ENCODE peak calls at places on chromosomes 13 and 19, in nine cellular contexts. K is activated CD8-positive, alpha-beta memory T cell treated with anti-CD3 and anti-CD28 coated beads for 1 hour; Q is stimulated activated CD4-positive, alpha-beta T cell treated with anti-CD3 and anti-CD28 coated beads, Interleukin-4, amount 100 ng/mL, for 1 hour; I is activated naive CD4-positive, alpha-beta T cell treated with anti-CD3 and anti-CD28 coated beads for 36 hours; Z is nucleus accumbens; S is amniotic stem cell; U is hepatic stellate cell; G is astrocyte of the hippocampus; J is neuronal stem cell. L is an unnamed sample.
A peak's percentile ranks its signal among the peaks of the same experiment; 100 is the strongest.

GRCh38 chr13:53276265-53276664 is 247.7 kb downstream of the OLFM4 start:
- DNase-seq in K (no peak), Q (no peak), I (no peak), Z (no peak), S (no peak), U (no peak), G (no peak), J (peak; percentile 8), L (no peak)

GRCh38 chr13:41981961-41982723 is 21.2 kb upstream of the VWA8 start:
- DNase-seq in K (no peak), Q (no peak), I (no peak), Z (no peak), S (no peak), U (no peak), G (no peak), J (no peak), L (no peak)

GRCh38 chr13:39590466-39591036 is 12.4 kb downstream of the LHFPL6 start:
- DNase-seq in K (no peak), Q (no peak), I (no peak), Z (no peak), S (no peak), U (no peak), G (no peak), J (no peak), L (no peak)

GRCh38 chr13:83691966-83692365 is 190.3 kb downstream of the SLITRK1 start:
- DNase-seq in K (no peak), Q (no peak), I (no peak), Z (no peak), S (no peak), U (no peak), G (peak; percentile 10), J (no peak), L (no peak)

GRCh38 chr13:42720116-42720857 is 61.1 kb upstream of the FAM216B start:
- DNase-seq in K (no peak), Q (peak; percentile 3), I (peak; percentile 23), Z (no peak), S (peak; percentile 91), U (no peak), G (peak; percentile 75), J (no peak), L (peak; percentile 2)

GRCh38 chr13:98482476-98483444 is 94.1 kb downstream of the STK24 start:
- DNase-seq in K (no peak), Q (no peak), I (no peak), Z (peak; percentile 29), S (no peak), U (peak; percentile 78), G (peak; percentile 74), J (no peak), L (peak; percentile 63)

GRCh38 chr19:8638078-8638619 is 7.7 kb downstream of the NFILZ start:
- DNase-seq in K (no peak), Q (no peak), I (peak; percentile 19), Z (no peak), S (no peak), U (no peak), G (peak; percentile 95), J (no peak), L (no peak)

GRCh38 chr13:27789495-27790303 is 2.6 kb upstream of the GSX1 start:
- DNase-seq in K (no peak), Q (no peak), I (no peak), Z (no peak), S (no peak), U (no peak), G (no peak), J (no peak), L (no peak)

GRCh38 chr19:12788682-12789097 is 2.6 kb upstream of the JUNB start:
- DNase-seq in K (no peak), Q (peak; percentile 52), I (peak; percentile 69), Z (peak; percentile 52), S (no peak), U (peak; percentile 75), G (peak; percentile 86), J (no peak), L (peak; percentile 61)

GRCh38 chr19:1690570-1691307 is 38.3 kb upstream of the TCF3 start:
- DNase-seq in K (no peak), Q (peak; percentile 52), I (peak; percentile 70), Z (no peak), S (no peak), U (no peak), G (no peak), J (peak; percentile 57), L (no peak)

GRCh38 chr13:26946675-26947342 is 186.2 kb upstream of the GPR12 start:
- DNase-seq in K (no peak), Q (no peak), I (no peak), Z (no peak), S (no peak), U (peak; percentile 64), G (peak; percentile 51), J (peak; percentile 29), L (no peak)

GRCh38 chr13:48192536-48192935 is 40.5 kb upstream of the ITM2B start:
- DNase-seq in K (no peak), Q (no peak), I (no peak), Z (no peak), S (no peak), U (no peak), G (no peak), J (no peak), L (no peak)

L was measured in hypothalamus.